ENCODE peak calls at places on chromosomes 2 and 18, in five cellular contexts. One of them, this sample, is unnamed.

GRCh38 chr2:235414422-235414821 is 79.4 kb upstream of the AGAP1 start:
- DNase-seq in sciatic nerve: no peak
- DNase-seq in endothelial cell: no peak
- DNase-seq in Peyer's patch: no peak
- DNase-seq in cardiac fibroblast: no peak
- DNase-seq in this sample: no peak

GRCh38 chr18:68298340-68298739 is 416.6 kb downstream of the TMX3 start:
- DNase-seq in sciatic nerve: no peak
- DNase-seq in endothelial cell: no peak
- DNase-seq in Peyer's patch: no peak
- DNase-seq in cardiac fibroblast: no peak
- DNase-seq in this sample: no peak

GRCh38 chr2:69459936-69460335 is 22.7 kb upstream of the NFU1 start:
- DNase-seq in sciatic nerve: no peak
- DNase-seq in endothelial cell: no peak
- DNase-seq in Peyer's patch: no peak
- DNase-seq in cardiac fibroblast: no peak
- DNase-seq in this sample: no peak

GRCh38 chr2:102185347-102185746 is 1.5 kb upstream of the IL1RL2 start:
- DNase-seq in sciatic nerve: no peak
- DNase-seq in endothelial cell: peak; percentile 26
- DNase-seq in Peyer's patch: no peak
- DNase-seq in cardiac fibroblast: peak; percentile 82
- DNase-seq in this sample: no peak

GRCh38 chr2:170313636-170314348 is 135.8 kb downstream of the MYO3B start:
- DNase-seq in sciatic nerve: no peak
- DNase-seq in endothelial cell: no peak
- DNase-seq in Peyer's patch: no peak
- DNase-seq in cardiac fibroblast: no peak
- DNase-seq in this sample: no peak

GRCh38 chr2:212936572-212936971 is 214.8 kb downstream of the IKZF2 start:
- DNase-seq in sciatic nerve: no peak
- DNase-seq in endothelial cell: no peak
- DNase-seq in Peyer's patch: no peak
- DNase-seq in cardiac fibroblast: no peak
- DNase-seq in this sample: no peak

GRCh38 chr2:186862869-186863709 is 14.1 kb upstream of the ZSWIM2 start:
- DNase-seq in sciatic nerve: no peak
- DNase-seq in endothelial cell: no peak
- DNase-seq in Peyer's patch: no peak
- DNase-seq in cardiac fibroblast: peak; percentile 60
- DNase-seq in this sample: no peak

GRCh38 chr2:9238927-9239326 is 32.3 kb downstream of the ASAP2 start:
- DNase-seq in sciatic nerve: no peak
- DNase-seq in endothelial cell: no peak
- DNase-seq in Peyer's patch: no peak
- DNase-seq in cardiac fibroblast: no peak
- DNase-seq in this sample: peak; percentile 37

GRCh38 chr2:3021720-3022119 is 355.9 kb downstream of the EIPR1 start:
- DNase-seq in sciatic nerve: no peak
- DNase-seq in endothelial cell: no peak
- DNase-seq in Peyer's patch: no peak
- DNase-seq in cardiac fibroblast: no peak
- DNase-seq in this sample: no peak

GRCh38 chr2:46032161-46032813 is 264.9 kb upstream of the EPAS1 start:
- DNase-seq in sciatic nerve: no peak
- DNase-seq in endothelial cell: no peak
- DNase-seq in Peyer's patch: no peak
- DNase-seq in cardiac fibroblast: no peak
- DNase-seq in this sample: no peak

GRCh38 chr2:54083021-54083420 is 32.4 kb upstream of the ACYP2 start:
- DNase-seq in sciatic nerve: no peak
- DNase-seq in endothelial cell: no peak
- DNase-seq in Peyer's patch: no peak
- DNase-seq in cardiac fibroblast: no peak
- DNase-seq in this sample: no peak

GRCh38 chr2:218999881-219000568 is 6.8 kb upstream of the CRYBA2 start:
- DNase-seq in sciatic nerve: no peak
- DNase-seq in endothelial cell: no peak
- DNase-seq in Peyer's patch: no peak
- DNase-seq in cardiac fibroblast: no peak
- DNase-seq in this sample: no peak

GRCh38 chr2:151193576-151193975 is 68.1 kb downstream of the RBM43 start:
- DNase-seq in sciatic nerve: no peak
- DNase-seq in endothelial cell: no peak
- DNase-seq in Peyer's patch: no peak
- DNase-seq in cardiac fibroblast: no peak
- DNase-seq in this sample: no peak

GRCh38 chr2:164514491-164514890 is 106.8 kb downstream of the GRB14 start:
- DNase-seq in sciatic nerve: no peak
- DNase-seq in endothelial cell: no peak
- DNase-seq in Peyer's patch: no peak
- DNase-seq in cardiac fibroblast: peak; percentile 32
- DNase-seq in this sample: no peak

GRCh38 chr2:157894694-157895450 is 18.7 kb upstream of the ACVR1 start:
- DNase-seq in sciatic nerve: no peak
- DNase-seq in endothelial cell: no peak
- DNase-seq in Peyer's patch: no peak
- DNase-seq in cardiac fibroblast: peak; percentile 49
- DNase-seq in this sample: no peak

GRCh38 chr2:231163011-231163410 is 35.4 kb upstream of the ARMC9 start:
- DNase-seq in sciatic nerve: no peak
- DNase-seq in endothelial cell: no peak
- DNase-seq in Peyer's patch: no peak
- DNase-seq in cardiac fibroblast: no peak
- DNase-seq in this sample: no peak

GRCh38 chr2:7604456-7604855 is 687.2 kb downstream of the RNF144A start:
- DNase-seq in sciatic nerve: no peak
- DNase-seq in endothelial cell: no peak
- DNase-seq in Peyer's patch: no peak
- DNase-seq in cardiac fibroblast: no peak
- DNase-seq in this sample: no peak

GRCh38 chr2:13046557-13047165 is 329.9 kb downstream of the TRIB2 start:
- DNase-seq in sciatic nerve: no peak
- DNase-seq in endothelial cell: no peak
- DNase-seq in Peyer's patch: no peak
- DNase-seq in cardiac fibroblast: peak; percentile 26
- DNase-seq in this sample: no peak

GRCh38 chr2:240529344-240529999 is 28.3 kb downstream of the ANKMY1 start:
- DNase-seq in sciatic nerve: peak; percentile 39
- DNase-seq in endothelial cell: no peak
- DNase-seq in Peyer's patch: no peak
- DNase-seq in cardiac fibroblast: no peak
- DNase-seq in this sample: peak; percentile 31

GRCh38 chr2:206693399-206694137 is 24.6 kb downstream of the DYTN start:
- DNase-seq in sciatic nerve: no peak
- DNase-seq in endothelial cell: peak; percentile 50
- DNase-seq in Peyer's patch: no peak
- DNase-seq in cardiac fibroblast: peak; percentile 76
- DNase-seq in this sample: no peak

GRCh38 chr18:80145191-80145799 is 36.2 kb downstream of the ADNP2 start:
- DNase-seq in sciatic nerve: no peak
- DNase-seq in endothelial cell: no peak
- DNase-seq in Peyer's patch: no peak
- DNase-seq in cardiac fibroblast: peak; percentile 34
- DNase-seq in this sample: no peak

GRCh38 chr2:217393585-217394032 is 533.7 kb upstream of the TNP1 start:
- DNase-seq in sciatic nerve: peak; percentile 83
- DNase-seq in endothelial cell: no peak
- DNase-seq in Peyer's patch: no peak
- DNase-seq in cardiac fibroblast: peak; percentile 87
- DNase-seq in this sample: peak; percentile 91

GRCh38 chr18:7366597-7366996 is 135.7 kb downstream of the LRRC30 start:
- DNase-seq in sciatic nerve: no peak
- DNase-seq in endothelial cell: no peak
- DNase-seq in Peyer's patch: no peak
- DNase-seq in cardiac fibroblast: no peak
- DNase-seq in this sample: no peak

GRCh38 chr2:113175101-113175628 is 1.4 kb downstream of the PSD4 start:
- DNase-seq in sciatic nerve: no peak
- DNase-seq in endothelial cell: no peak
- DNase-seq in Peyer's patch: peak; percentile 44
- DNase-seq in cardiac fibroblast: no peak
- DNase-seq in this sample: peak; percentile 71

GRCh38 chr2:128783896-128784295 is 465.2 kb upstream of the HS6ST1 start:
- DNase-seq in sciatic nerve: peak; percentile 44
- DNase-seq in endothelial cell: no peak
- DNase-seq in Peyer's patch: no peak
- DNase-seq in cardiac fibroblast: no peak
- DNase-seq in this sample: no peak

GRCh38 chr2:198376677-198377076 is 572.3 kb downstream of the PLCL1 start:
- DNase-seq in sciatic nerve: no peak
- DNase-seq in endothelial cell: no peak
- DNase-seq in Peyer's patch: no peak
- DNase-seq in cardiac fibroblast: no peak
- DNase-seq in this sample: no peak

GRCh38 chr2:39666489-39667141 is 898 bp downstream of the TMEM178A start:
- DNase-seq in sciatic nerve: no peak
- DNase-seq in endothelial cell: peak; percentile 13
- DNase-seq in Peyer's patch: no peak
- DNase-seq in cardiac fibroblast: no peak
- DNase-seq in this sample: no peak

GRCh38 chr2:137748533-137748932 is 215.7 kb upstream of the HNMT start:
- DNase-seq in sciatic nerve: no peak
- DNase-seq in endothelial cell: no peak
- DNase-seq in Peyer's patch: no peak
- DNase-seq in cardiac fibroblast: no peak
- DNase-seq in this sample: no peak

GRCh38 chr2:13524492-13524891 is 807.8 kb downstream of the TRIB2 start:
- DNase-seq in sciatic nerve: no peak
- DNase-seq in endothelial cell: no peak
- DNase-seq in Peyer's patch: no peak
- DNase-seq in cardiac fibroblast: no peak
- DNase-seq in this sample: no peak

GRCh38 chr2:23482188-23482587 is 97.2 kb downstream of the KLHL29 start:
- DNase-seq in sciatic nerve: peak; percentile 38
- DNase-seq in endothelial cell: no peak
- DNase-seq in Peyer's patch: peak; percentile 30
- DNase-seq in cardiac fibroblast: no peak
- DNase-seq in this sample: peak; percentile 66

This sample was measured in posterior vena cava.